ENCODE peak calls at places on chromosome 3, in four cellular contexts. D is BJ, K is A549, M is IMR-90. S is an unnamed sample.

GRCh38 chr3:80663426-80663825 is 895.6 kb upstream of the ROBO1 start:
- DNase-seq in K (no peak), D (no peak), M (no peak), S (no peak)

GRCh38 chr3:45646051-45646585 is 43.1 kb upstream of the SACM1L start:
- DNase-seq in K (no peak), M (no peak), D (no peak), S (no peak)

GRCh38 chr3:104561324-104561723 is 805.4 kb upstream of the ALCAM start:
- DNase-seq in K (no peak), M (no peak), D (no peak), S (no peak)

GRCh38 chr3:147493666-147494065 is 84.5 kb downstream of the ZIC1 start:
- DNase-seq in M (no peak), D (no peak), K (no peak), S (no peak)

GRCh38 chr3:10594915-10595314 is 89.5 kb upstream of the ATP2B2 start:
- DNase-seq in D (no peak), M (peak; percentile 53), K (peak; percentile 54), S (peak; percentile 46)

GRCh38 chr3:48716508-48716981 is 476 bp downstream of the IP6K2 start:
- DNase-seq in K (no peak), M (no peak), D (no peak), S (no peak)

GRCh38 chr3:134354612-134355275 is 19.5 kb downstream of the AMOTL2 start:
- DNase-seq in K (no peak), M (no peak), D (no peak), S (no peak)

GRCh38 chr3:140953028-140953960 is 11.7 kb downstream of the SLC25A36 start:
- DNase-seq in D (no peak), M (peak; percentile 81), K (no peak), S (peak; percentile 60)

GRCh38 chr3:23805881-23806321 is at the start of gene UBE2E1:
- DNase-seq in K (peak; percentile 58), M (peak; percentile 72), D (no peak), S (peak; percentile 60)

GRCh38 chr3:134009345-134010000 is 20.3 kb downstream of the SLCO2A1 start:
- DNase-seq in K (no peak), M (peak; percentile 52), D (no peak), S (peak; percentile 31)

GRCh38 chr3:114435733-114436132 is 141.9 kb downstream of the TIGIT start:
- DNase-seq in M (peak; percentile 51), K (no peak), D (no peak), S (peak; percentile 48)

GRCh38 chr3:54427951-54428871 is 305.9 kb downstream of the CACNA2D3 start:
- DNase-seq in M (peak; percentile 76), K (peak; percentile 17), D (peak; percentile 72), S (peak; percentile 71)

GRCh38 chr3:131326307-131326706 is 55.3 kb upstream of the NUDT16 start:
- DNase-seq in K (no peak), M (no peak), D (no peak), S (peak; percentile 44)

GRCh38 chr3:28901029-28901428 is 379.8 kb upstream of the RBMS3 start:
- DNase-seq in K (no peak), D (no peak), M (no peak), S (peak; percentile 47)

GRCh38 chr3:113275876-113276580 is 64.7 kb downstream of the BOC start:
- DNase-seq in K (no peak), D (no peak), M (peak; percentile 41), S (peak; percentile 78)

GRCh38 chr3:16079519-16079918 is 95.0 kb upstream of the GALNT15 start:
- DNase-seq in D (no peak), M (peak; percentile 58), K (no peak), S (peak; percentile 87)

GRCh38 chr3:188153498-188153948 is 434 bp upstream of the LPP start:
- DNase-seq in K (peak; percentile 84), M (peak; percentile 97), D (peak; percentile 52), S (peak; percentile 90)

GRCh38 chr3:126523745-126524428 is at the start of gene CHST13:
- DNase-seq in K (peak; percentile 35), D (no peak), M (peak; percentile 16), S (peak; percentile 29)

GRCh38 chr3:16508242-16508575 is 5.3 kb downstream of the RFTN1 start:
- DNase-seq in M (no peak), K (no peak), D (no peak), S (no peak)

GRCh38 chr3:154886437-154886836 is 193.7 kb upstream of the MME start:
- DNase-seq in M (peak; percentile 100), K (no peak), D (peak; percentile 100), S (peak; percentile 100)

GRCh38 chr3:5217824-5218595 is 30.5 kb downstream of the EDEM1 start:
- DNase-seq in D (no peak), K (no peak), M (peak; percentile 51), S (peak; percentile 58)

GRCh38 chr3:45677045-45677436 is 12.2 kb upstream of the SACM1L start:
- DNase-seq in D (peak; percentile 70), K (peak; percentile 18), M (peak; percentile 66), S (peak; percentile 87)

GRCh38 chr3:3110299-3110630 is at the start of gene IL5RA:
- DNase-seq in M (no peak), K (no peak), D (no peak), S (no peak)

GRCh38 chr3:3107181-3107580 is 3.0 kb downstream of the IL5RA start:
- DNase-seq in K (no peak), M (no peak), D (no peak), S (no peak)

GRCh38 chr3:3107858-3108257 is 2.3 kb downstream of the IL5RA start:
- DNase-seq in D (no peak), K (no peak), M (no peak), S (no peak)

GRCh38 chr3:3110749-3111361 is 681 bp upstream of the IL5RA start:
- DNase-seq in M (no peak), D (no peak), K (no peak), S (no peak)

GRCh38 chr3:3109407-3110298 is 521 bp downstream of the IL5RA start:
- DNase-seq in M (no peak), D (no peak), K (no peak), S (no peak)
- H3K4me3 ChIP-seq in M (no peak overlapping the region), D (no peak overlapping the region), K (no peak overlapping the region), S (no peak overlapping the region)

GRCh38 chr3:97882975-97883598 is 61.3 kb downstream of the CRYBG3 start:
- DNase-seq in M (peak; percentile 66), D (no peak), K (no peak), S (peak; percentile 77)
- TF ChIP-seq CTCF in M (no peak), D (no peak), K (no peak), S (no peak)

GRCh38 chr3:43285644-43286043 is 696 bp upstream of the SNRK start:
- DNase-seq in M (no peak), D (no peak), K (no peak), S (no peak)
- H3K4me3 ChIP-seq in M (no peak overlapping the region), D (no peak overlapping the region), K (peak overlapping the region; percentile 90), S (peak overlapping the region; percentile 66)

DNA sequence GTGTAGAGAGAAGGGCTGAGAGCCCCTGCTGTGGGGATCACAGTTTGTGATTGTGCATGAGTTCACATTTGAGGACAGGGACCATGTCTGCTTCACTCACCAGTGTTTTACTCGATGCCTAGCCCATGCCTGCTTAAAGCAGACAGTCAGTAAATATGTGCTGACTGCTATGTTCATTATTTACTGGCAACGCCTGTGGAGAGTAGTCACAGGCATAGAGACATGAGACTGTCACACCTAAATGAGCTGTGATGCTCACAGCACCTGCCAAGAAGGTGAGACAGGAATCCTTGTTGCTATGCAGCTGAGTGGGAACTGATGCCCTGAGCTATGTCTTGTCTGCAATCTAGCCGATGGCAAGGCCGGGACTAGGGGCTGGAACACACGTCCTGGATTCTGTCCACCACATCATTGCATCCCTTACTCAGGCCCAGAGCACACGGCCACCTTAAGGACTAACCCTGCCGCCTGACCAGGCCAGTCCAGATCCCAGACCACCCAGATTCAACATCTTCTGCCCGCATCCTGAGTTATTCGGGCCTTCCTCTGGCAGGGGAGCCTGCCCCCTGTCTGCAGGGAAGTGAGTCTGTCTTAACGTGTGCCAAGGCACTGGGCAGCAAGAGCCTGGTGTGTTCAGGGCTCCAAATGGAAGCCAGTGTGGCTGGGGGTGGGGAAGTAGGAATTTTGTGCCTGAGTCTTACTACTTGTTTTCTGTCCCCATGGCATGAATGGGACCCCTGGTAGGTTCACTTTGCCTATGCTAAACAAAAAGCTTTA is 44.8 kb downstream of the FGD5 start:
- DNase-seq in M (no peak), K (no peak), D (no peak), S (no peak)
- TF ChIP-seq CTCF in M (no peak), K (no peak), D (peak; percentile 19), S (peak; percentile 30)

GRCh38 chr3:61954097-61954528 is 392.7 kb downstream of the PTPRG start:
- DNase-seq in M (peak; percentile 72), D (no peak), K (no peak), S (peak; percentile 88)
- H3K4me3 ChIP-seq in M (no peak overlapping the region), D (no peak overlapping the region), K (no peak overlapping the region), S (no peak overlapping the region)

GRCh38 chr3:159486580-159486979 is 502.1 kb upstream of the IL12A start:
- DNase-seq in K (peak; percentile 2), D (no peak), M (peak; percentile 8), S (peak; percentile 6)
- TF ChIP-seq CTCF in K (no peak), D (peak; percentile 29), M (no peak), S (peak; percentile 30)

GRCh38 chr3:33050084-33050653 is 46.8 kb downstream of the GLB1 start:
- DNase-seq in M (no peak), K (no peak), D (no peak), S (no peak)

GRCh38 chr3:33052671-33053070 is 44.3 kb downstream of the GLB1 start:
- DNase-seq in D (no peak), K (no peak), M (no peak), S (no peak)

GRCh38 chr3:33057320-33058298 is 39.3 kb downstream of the GLB1 start:
- DNase-seq in M (no peak), K (no peak), D (no peak), S (no peak)

GRCh38 chr3:33058780-33059179 is 38.2 kb downstream of the GLB1 start:
- DNase-seq in M (no peak), K (no peak), D (no peak), S (no peak)

GRCh38 chr3:33054100-33055097 is 42.5 kb downstream of the GLB1 start:
- DNase-seq in D (no peak), M (no peak), K (no peak), S (no peak)
- H3K4me3 ChIP-seq in D (no peak overlapping the region), M (no peak overlapping the region), K (no peak overlapping the region), S (no peak overlapping the region)

GRCh38 chr3:100254168-100254777 is 6.5 kb upstream of the TBC1D23 start:
- DNase-seq in D (no peak), K (peak; percentile 42), M (peak; percentile 78), S (peak; percentile 77)
- TF ChIP-seq CTCF in D (peak; percentile 77), K (peak; percentile 88), M (peak; percentile 91), S (peak; percentile 82)

GRCh38 chr3:62604301-62604700 is 231.0 kb upstream of the FEZF2 start:
- DNase-seq in D (peak; percentile 72), K (peak; percentile 2), M (peak; percentile 88), S (peak; percentile 96)
- H3K4me3 ChIP-seq in D (peak overlapping the region; percentile 32), K (no peak overlapping the region), M (peak overlapping the region; percentile 12), S (no peak overlapping the region)